ENCODE peak calls at places on chromosome 7, in seven cellular contexts. W is stomach; I is effector memory CD4-positive, alpha-beta T cell; B is fibroblast of mammary gland; S is fibroblast of the aortic adventitia; Q is brain microvascular endothelial cell; L is HFF-Myc. U is an unnamed sample.

GRCh38 chr7:341841-342638 is 52.1 kb downstream of the FOXL3 start:
- DNase-seq in B (no peak), Q (no peak), S (no peak), W (peak), L (no peak), I (no peak), U (no peak)

GRCh38 chr7:135448753-135449152 is 61.1 kb downstream of the CNOT4 start:
- DNase-seq in I (no peak), B (peak), S (peak), W (no peak), Q (no peak), L (no peak), U (no peak)

GRCh38 chr7:133730360-133730759 is 396.8 kb upstream of the LRGUK start:
- DNase-seq in W (no peak), L (no peak), Q (no peak), B (peak), S (peak), I (no peak), U (no peak)

GRCh38 chr7:127954371-127954770 is 76.9 kb downstream of the LRRC4 start:
- DNase-seq in L (no peak), S (no peak), I (no peak), Q (no peak), B (no peak), W (no peak), U (no peak)

GRCh38 chr7:80428161-80429054 is 83.5 kb downstream of the GNAT3 start:
- DNase-seq in L (no peak), Q (peak), S (peak), I (no peak), B (peak), W (no peak), U (peak)

GRCh38 chr7:26081627-26082026 is 70.4 kb upstream of the NFE2L3 start:
- DNase-seq in Q (no peak), B (no peak), I (no peak), S (no peak), L (no peak), W (no peak), U (no peak)

GRCh38 chr7:32518534-32519140 is 23.3 kb downstream of the AVL9 start:
- DNase-seq in S (peak), Q (no peak), W (no peak), L (peak), B (peak), I (no peak), U (no peak)

GRCh38 chr7:112420236-112420945 is 29.9 kb upstream of the IFRD1 start:
- DNase-seq in S (peak), Q (no peak), W (no peak), L (peak), B (peak), I (no peak), U (no peak)

GRCh38 chr7:36344618-36345017 is 45.0 kb upstream of the ANLN start:
- DNase-seq in I (no peak), S (no peak), W (no peak), Q (no peak), L (no peak), B (no peak), U (no peak)

GRCh38 chr7:99079104-99079503 is 64.8 kb downstream of the SMURF1 start:
- DNase-seq in S (no peak), W (no peak), I (no peak), L (no peak), Q (no peak), B (no peak), U (peak)

GRCh38 chr7:12715372-12716133 is 28.1 kb downstream of the ARL4A start:
- DNase-seq in I (no peak), W (peak), L (peak), B (peak), Q (peak), S (peak), U (peak)

GRCh38 chr7:28406192-28406591 is 6.1 kb upstream of the CREB5 start:
- DNase-seq in I (no peak), W (no peak), L (no peak), B (peak), S (no peak), Q (no peak), U (no peak)

GRCh38 chr7:155482511-155483183 is 24.7 kb downstream of the EN2 start:
- DNase-seq in L (no peak), B (no peak), Q (no peak), I (peak), W (no peak), S (no peak), U (no peak)

GRCh38 chr7:81236560-81236959 is 317.7 kb upstream of the SEMA3C start:
- DNase-seq in W (no peak), S (no peak), Q (no peak), L (no peak), B (no peak), I (no peak), U (no peak)

GRCh38 chr7:20113423-20114027 is 103.7 kb downstream of the MACC1 start:
- DNase-seq in L (no peak), I (no peak), Q (no peak), W (no peak), B (no peak), S (no peak), U (peak)

GRCh38 chr7:84912993-84913635 is 273.7 kb downstream of the SEMA3D start:
- DNase-seq in W (no peak), L (no peak), Q (no peak), B (peak), S (peak), I (no peak), U (no peak)

GRCh38 chr7:118583651-118584050 is 359.1 kb downstream of the ANKRD7 start:
- DNase-seq in W (no peak), Q (no peak), B (no peak), S (no peak), I (no peak), L (no peak), U (no peak)

GRCh38 chr7:155377837-155378579 is 79.9 kb upstream of the EN2 start:
- DNase-seq in W (no peak), B (no peak), Q (no peak), I (no peak), S (peak), L (no peak), U (no peak)

GRCh38 chr7:152608208-152608607 is 67.7 kb downstream of the XRCC2 start:
- DNase-seq in L (no peak), Q (no peak), I (no peak), S (no peak), B (no peak), W (no peak), U (no peak)

GRCh38 chr7:75649462-75649861 is 89.3 kb downstream of the HIP1 start:
- DNase-seq in S (no peak), W (no peak), I (no peak), L (no peak), Q (no peak), B (no peak), U (no peak)

GRCh38 chr7:79927116-79927515 is 207.5 kb upstream of the GNAI1 start:
- DNase-seq in B (peak), W (no peak), I (no peak), Q (peak), S (peak), L (no peak), U (no peak)

GRCh38 chr7:4993471-4993870 is 34.5 kb upstream of the MMD2 start:
- DNase-seq in L (no peak), Q (no peak), I (no peak), B (no peak), S (no peak), W (no peak), U (no peak)

GRCh38 chr7:30148951-30149459 is 14.2 kb downstream of the MTURN start:
- DNase-seq in W (peak), L (no peak), I (no peak), S (no peak), Q (no peak), B (no peak), U (peak)

GRCh38 chr7:28041508-28042314 is 138.9 kb downstream of the JAZF1 start:
- DNase-seq in Q (peak), L (no peak), I (no peak), S (peak), W (no peak), B (peak), U (no peak)

GRCh38 chr7:78437118-78437517 is 638.5 kb downstream of the PHTF2 start:
- DNase-seq in B (peak), I (no peak), L (no peak), S (peak), W (no peak), Q (no peak), U (no peak)

GRCh38 chr7:157519246-157519645 is 182.4 kb downstream of the DNAJB6 start:
- DNase-seq in L (no peak), I (no peak), W (peak), S (no peak), Q (no peak), B (no peak), U (no peak)

GRCh38 chr7:7112868-7113267 is 69.5 kb upstream of the C1GALT1 start:
- DNase-seq in Q (no peak), L (no peak), S (no peak), I (no peak), W (no peak), B (no peak), U (no peak)

GRCh38 chr7:10022957-10023356 is 950.7 kb upstream of the PHF14 start:
- DNase-seq in W (no peak), S (no peak), B (no peak), L (no peak), I (no peak), Q (peak), U (no peak)

GRCh38 chr7:119720541-119720940 is 552.4 kb upstream of the KCND2 start:
- DNase-seq in B (peak), I (no peak), Q (peak), W (no peak), S (peak), L (peak), U (no peak)

GRCh38 chr7:93578762-93579161 is 4.2 kb upstream of the CALCR start:
- DNase-seq in I (no peak), B (no peak), S (no peak), L (no peak), W (no peak), Q (no peak), U (no peak)

GRCh38 chr7:93575555-93576397 is 1.3 kb upstream of the CALCR start:
- DNase-seq in L (no peak), Q (no peak), B (no peak), S (no peak), W (no peak), I (no peak), U (no peak)

GRCh38 chr7:93569189-93569588 is 5.3 kb downstream of the CALCR start:
- DNase-seq in S (no peak), L (no peak), Q (no peak), B (no peak), I (no peak), W (no peak), U (no peak)

GRCh38 chr7:93574269-93574645 is 267 bp downstream of the CALCR start:
- DNase-seq in W (no peak), S (no peak), I (no peak), Q (no peak), L (no peak), B (no peak), U (no peak)

GRCh38 chr7:93574646-93575554 is at the start of gene CALCR:
- DNase-seq in Q (no peak), B (no peak), W (no peak), I (no peak), S (no peak), L (no peak), U (no peak)
- H3K4me3 ChIP-seq in Q (peak), B (no peak), W (peak), I (no peak), S (no peak), L (no peak), U (no peak)

GRCh38 chr7:47303014-47303694 is 278.8 kb downstream of the TNS3 start:
- DNase-seq in W (no peak), Q (no peak), B (no peak), I (no peak), L (no peak), S (no peak), U (no peak)
- H3K4me3 ChIP-seq in W (no peak), Q (no peak), B (no peak), I (no peak), L (no peak), S (no peak), U (no peak)

GRCh38 chr7:22549667-22550513 is 49.9 kb upstream of the STEAP1B start:
- DNase-seq in L (no peak), I (no peak), W (no peak), S (peak), Q (peak), B (no peak), U (peak)
- H3K4me3 ChIP-seq in L (peak), I (no peak), W (no peak), S (peak), Q (peak), B (peak), U (no peak)

DNA sequence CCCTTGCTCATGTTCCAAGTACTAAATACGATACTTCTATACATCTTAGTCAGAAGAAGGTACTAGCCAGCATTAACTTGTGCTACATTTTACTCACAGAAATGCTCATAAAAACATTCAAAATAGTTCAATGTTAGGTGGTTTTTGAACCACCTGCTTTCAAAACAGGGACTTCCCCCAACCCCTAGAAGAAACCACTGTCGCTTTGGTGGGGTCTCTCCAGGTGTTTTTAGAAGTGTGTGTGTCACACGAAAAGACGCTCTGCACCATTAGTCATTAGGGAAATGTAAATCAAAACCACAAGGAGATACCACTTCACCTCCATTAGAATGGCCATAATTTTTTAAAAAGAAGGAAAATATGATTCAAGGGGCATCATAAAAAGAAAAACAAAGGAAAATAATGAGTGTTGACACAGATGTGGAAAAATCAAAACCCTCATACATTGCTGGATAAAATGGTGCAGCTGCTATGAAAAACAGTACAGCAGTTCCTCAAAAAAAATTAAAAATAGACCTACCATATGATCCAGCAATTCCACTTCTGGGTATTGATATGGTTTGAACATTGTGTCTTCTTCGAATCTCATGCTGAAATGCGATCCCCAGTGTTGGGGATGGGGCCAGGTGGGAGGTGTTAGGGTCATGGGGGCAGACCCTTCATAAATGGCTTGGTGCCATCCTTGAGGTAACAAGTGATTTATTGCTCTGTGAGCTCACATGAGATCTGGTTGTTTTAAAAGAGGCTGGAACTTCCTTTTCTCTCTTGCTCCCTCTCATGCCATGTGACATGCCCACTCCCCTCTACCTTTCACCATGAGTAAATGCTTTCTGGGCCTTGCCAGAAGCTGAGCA is 74.2 kb downstream of the MALSU1 start:
- DNase-seq in S (peak), B (peak), L (peak), I (peak), Q (no peak), W (no peak), U (peak)
- H3K4me3 ChIP-seq in S (no peak), B (no peak), L (no peak), I (no peak), Q (no peak), W (no peak), U (no peak)